ENCODE peak calls at places on chromosomes 3 and 15, in four cellular contexts. J, U, D and I are unnamed samples.

GRCh38 chr3:50122661-50123391 is 32.3 kb upstream of the SEMA3F start:
- DNase-seq in D (no peak), J (no peak), U (no peak), I (no peak)

GRCh38 chr15:52496776-52497470 is 31.8 kb downstream of the MYO5A start:
- DNase-seq in U (peak), J (no peak), D (no peak), I (peak)

GRCh38 chr15:36632196-36632595 is 52.8 kb downstream of the CDIN1 start:
- DNase-seq in J (no peak), D (no peak), U (no peak), I (no peak)

GRCh38 chr3:37967252-37967881 is 23.2 kb upstream of the VILL start:
- DNase-seq in D (peak), J (peak), U (peak), I (peak)

GRCh38 chr15:90773485-90773884 is 56.3 kb downstream of the BLM start:
- DNase-seq in U (no peak), D (no peak), J (no peak), I (no peak)

GRCh38 chr15:101308604-101309435 is 13.8 kb upstream of the SNRPA1 start:
- DNase-seq in U (no peak), J (peak), D (no peak), I (no peak)

GRCh38 chr15:61916104-61916503 is 144.1 kb downstream of the VPS13C start:
- DNase-seq in J (no peak), D (peak), U (no peak), I (no peak)

GRCh38 chr3:112403101-112403500 is 70.1 kb downstream of the CD200 start:
- DNase-seq in U (no peak), J (no peak), D (no peak), I (no peak)

GRCh38 chr15:82647835-82648256 is 683 bp upstream of the CPEB1 start:
- DNase-seq in U (peak), J (no peak), D (no peak), I (peak)

GRCh38 chr3:101381809-101382208 is 61.4 kb upstream of the IMPG2 start:
- DNase-seq in U (no peak), J (no peak), D (no peak), I (no peak)

GRCh38 chr3:155154255-155154654 is 74.1 kb downstream of the MME start:
- DNase-seq in J (no peak), D (no peak), U (no peak), I (no peak)

GRCh38 chr3:158920375-158920774 is 118.5 kb downstream of the MFSD1 start:
- DNase-seq in D (no peak), U (no peak), J (no peak), I (no peak)

GRCh38 chr3:81743096-81744025 is 18.1 kb downstream of the GBE1 start:
- DNase-seq in U (no peak), J (no peak), D (peak), I (no peak)

GRCh38 chr3:13687409-13687989 is 138.6 kb downstream of the FBLN2 start:
- DNase-seq in D (no peak), U (no peak), J (no peak), I (no peak)

GRCh38 chr3:150520408-150520807 is 25.9 kb downstream of the SERP1 start:
- DNase-seq in U (no peak), D (no peak), J (no peak), I (no peak)

GRCh38 chr3:27165348-27165747 is 203.8 kb downstream of the NEK10 start:
- DNase-seq in D (no peak), U (no peak), J (no peak), I (no peak)

GRCh38 chr15:49987198-49987785 is 131.7 kb downstream of the ATP8B4 start:
- DNase-seq in U (no peak), D (no peak), J (no peak), I (no peak)

GRCh38 chr3:103440539-103441113 is 1005.8 kb downstream of the ZPLD1 start:
- DNase-seq in U (no peak), D (no peak), J (no peak), I (no peak)

GRCh38 chr3:13308406-13308805 is 111.7 kb downstream of the NUP210 start:
- DNase-seq in J (peak), U (peak), D (no peak), I (peak)

GRCh38 chr3:179719048-179719734 is 66.4 kb downstream of the USP13 start:
- DNase-seq in J (no peak), U (no peak), D (no peak), I (no peak)

GRCh38 chr3:155242342-155242741 is 51.1 kb downstream of the STRIT1 start:
- DNase-seq in U (no peak), J (no peak), D (no peak), I (no peak)

GRCh38 chr3:123884258-123884831 is at the start of gene MYLK:
- DNase-seq in D (peak), U (peak), J (peak), I (peak)

GRCh38 chr15:94294556-94294955 is 63.2 kb downstream of the MCTP2 start:
- DNase-seq in J (no peak), U (no peak), D (no peak), I (no peak)

GRCh38 chr3:127144631-127145030 is 48.3 kb upstream of the PRR23E start:
- DNase-seq in D (no peak), U (no peak), J (no peak), I (no peak)